ENCODE peak calls at places on chromosome 7, in six cellular contexts. P is suprapubic skin, R is K562, Z is transverse colon, U is sigmoid colon, O is GM23338. N is an unnamed sample.

GRCh38 chr7:65216469-65216868 is 157.2 kb upstream of the ZNF92 start:
- DNase-seq in P (no peak), R (peak; percentile 52), Z (peak; percentile 61), U (no peak), O (peak; percentile 89), N (peak; percentile 74)

GRCh38 chr7:90838799-90839198 is 242.7 kb downstream of the CDK14 start:
- DNase-seq in P (no peak), R (no peak), Z (no peak), U (no peak), O (peak; percentile 16), N (no peak)

GRCh38 chr7:117217636-117218035 is 105.2 kb downstream of the WNT2 start:
- DNase-seq in P (no peak), R (no peak), Z (no peak), U (no peak), O (no peak), N (no peak)

GRCh38 chr7:130938661-130939060 is 204.7 kb upstream of the KLF14 start:
- DNase-seq in P (no peak), R (no peak), Z (no peak), U (no peak), O (no peak), N (no peak)

GRCh38 chr7:138752568-138753518 is 45.0 kb upstream of the TMEM213 start:
- DNase-seq in P (peak; percentile 73), R (no peak), Z (peak; percentile 54), U (no peak), O (peak; percentile 45), N (peak; percentile 11)

GRCh38 chr7:101138149-101138870 is 11.4 kb downstream of the SERPINE1 start:
- DNase-seq in P (peak; percentile 95), R (peak; percentile 94), Z (peak; percentile 80), U (peak; percentile 94), O (peak; percentile 78), N (peak; percentile 43)

GRCh38 chr7:114921636-114922150 is at the start of gene MDFIC:
- DNase-seq in P (peak; percentile 77), R (no peak), Z (peak; percentile 38), U (no peak), O (peak; percentile 64), N (no peak)

GRCh38 chr7:47380325-47381131 is 201.4 kb downstream of the TNS3 start:
- DNase-seq in P (peak; percentile 43), R (no peak), Z (peak; percentile 79), U (peak; percentile 20), O (peak; percentile 56), N (no peak)

GRCh38 chr7:132035517-132036362 is 479.3 kb upstream of the PODXL start:
- DNase-seq in P (no peak), R (no peak), Z (no peak), U (no peak), O (peak; percentile 24), N (no peak)

GRCh38 chr7:27314111-27314510 is 71.5 kb downstream of the EVX1 start:
- DNase-seq in P (no peak), R (no peak), Z (no peak), U (no peak), O (peak; percentile 27), N (peak; percentile 76)

GRCh38 chr7:73995330-73995729 is 32.6 kb upstream of the ELN start:
- DNase-seq in P (no peak), R (no peak), Z (no peak), U (no peak), O (no peak), N (no peak)

GRCh38 chr7:22589641-22590141 is 89.7 kb upstream of the STEAP1B start:
- DNase-seq in P (peak; percentile 75), R (no peak), Z (no peak), U (peak; percentile 67), O (peak; percentile 34), N (no peak)

GRCh38 chr7:24438232-24438631 is 135.0 kb upstream of the PALS2 start:
- DNase-seq in P (no peak), R (no peak), Z (no peak), U (no peak), O (no peak), N (no peak)

GRCh38 chr7:24441331-24442059 is 131.8 kb upstream of the PALS2 start:
- DNase-seq in P (no peak), R (no peak), Z (no peak), U (no peak), O (no peak), N (no peak)

GRCh38 chr7:24440851-24441250 is 132.4 kb upstream of the PALS2 start:
- DNase-seq in P (no peak), R (no peak), Z (no peak), U (no peak), O (no peak), N (no peak)

GRCh38 chr7:24445041-24445440 is 128.2 kb upstream of the PALS2 start:
- DNase-seq in P (no peak), R (no peak), Z (no peak), U (no peak), O (no peak), N (no peak)

DNA sequence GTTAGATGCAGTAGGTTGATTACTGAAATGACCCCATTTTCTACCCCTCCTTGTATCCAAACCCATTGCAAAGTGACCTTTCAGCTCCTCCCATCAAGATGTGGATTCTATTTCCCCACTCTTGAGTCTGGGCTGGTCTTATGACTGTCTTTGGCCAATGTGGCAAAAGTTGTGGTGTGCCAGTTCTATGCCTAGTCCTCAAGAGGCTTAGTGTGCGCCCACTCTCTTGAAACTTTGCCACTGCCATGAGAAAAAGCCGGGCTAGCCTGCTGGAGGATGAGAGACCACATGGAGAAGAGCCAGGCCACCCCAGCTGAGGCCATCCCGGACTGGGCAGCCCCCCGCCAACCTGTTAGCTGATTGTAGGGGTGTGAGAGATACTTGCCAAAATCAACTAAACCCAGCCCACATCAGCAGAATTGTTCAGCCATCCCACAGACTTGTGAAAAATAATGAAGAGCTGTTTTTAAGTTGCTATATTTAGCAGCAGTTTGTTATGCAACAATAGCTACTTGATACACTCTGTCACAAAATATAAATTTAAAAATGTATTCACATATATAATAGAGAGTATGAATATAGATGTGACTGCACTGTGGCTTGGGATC is 131.0 kb upstream of the PALS2 start:
- DNase-seq in P (no peak), R (no peak), Z (no peak), U (no peak), O (no peak), N (no peak)
- H3K4me3 ChIP-seq in P (no peak overlapping the region), R (no peak overlapping the region), Z (no peak overlapping the region), U (no peak overlapping the region), O (no peak overlapping the region), N (no peak overlapping the region)

GRCh38 chr7:586494-586893 is 66.8 kb upstream of the PDGFA start:
- DNase-seq in P (no peak), R (no peak), Z (no peak), U (no peak), O (no peak), N (no peak)

GRCh38 chr7:585873-586272 is 66.2 kb upstream of the PDGFA start:
- DNase-seq in P (no peak), R (no peak), Z (no peak), U (no peak), O (no peak), N (no peak)

GRCh38 chr7:589781-590575 is 70.3 kb upstream of the PDGFA start:
- DNase-seq in P (no peak), R (no peak), Z (no peak), U (no peak), O (no peak), N (no peak)

GRCh38 chr7:585229-585711 is 65.6 kb upstream of the PDGFA start:
- DNase-seq in P (no peak), R (peak; percentile 91), Z (no peak), U (no peak), O (no peak), N (no peak)

GRCh38 chr7:587769-588168 is 68.1 kb upstream of the PDGFA start:
- DNase-seq in P (no peak), R (no peak), Z (no peak), U (no peak), O (no peak), N (no peak)
- H3K4me1 ChIP-seq in P (peaks cover 6% of the 10 kb centered on the region), R (peaks cover 58% of the 10 kb centered on the region), Z (no peaks in the 10 kb centered on the region), U (peaks cover 6% of the 10 kb centered on the region), O (no peaks in the 10 kb centered on the region), N (no peaks in the 10 kb centered on the region)

GRCh38 chr7:151884276-151885201 is 7.6 kb upstream of the PRKAG2 start:
- DNase-seq in P (peak; percentile 26), R (no peak), Z (no peak), U (peak; percentile 37), O (no peak), N (no peak)

GRCh38 chr7:151882734-151883133 is 5.8 kb upstream of the PRKAG2 start:
- DNase-seq in P (peak; percentile 30), R (no peak), Z (no peak), U (peak; percentile 48), O (no peak), N (no peak)

GRCh38 chr7:151883872-151884271 is 7.0 kb upstream of the PRKAG2 start:
- DNase-seq in P (peak; percentile 24), R (no peak), Z (no peak), U (peak; percentile 27), O (no peak), N (no peak)

GRCh38 chr7:151886783-151887182 is 9.9 kb upstream of the PRKAG2 start:
- DNase-seq in P (peak; percentile 56), R (no peak), Z (no peak), U (peak; percentile 50), O (peak; percentile 37), N (no peak)

GRCh38 chr7:151885202-151885580 is 8.3 kb upstream of the PRKAG2 start:
- DNase-seq in P (peak; percentile 46), R (no peak), Z (no peak), U (peak; percentile 43), O (no peak), N (no peak)
- TF ChIP-seq POLR2AphosphoS5 in P (no peak), R (no peak), Z (no peak), U (no peak), O (no peak), N (no peak)

GRCh38 chr7:76356115-76356514 is 2.7 kb downstream of the YWHAG start:
- DNase-seq in P (no peak), R (no peak), Z (no peak), U (no peak), O (no peak), N (no peak)

GRCh38 chr7:76353744-76354143 is 5.0 kb downstream of the YWHAG start:
- DNase-seq in P (no peak), R (no peak), Z (no peak), U (peak; percentile 52), O (no peak), N (no peak)

GRCh38 chr7:76356823-76357222 is 2.0 kb downstream of the YWHAG start:
- DNase-seq in P (no peak), R (no peak), Z (peak; percentile 35), U (peak; percentile 40), O (no peak), N (no peak)

GRCh38 chr7:76354516-76354915 is 4.3 kb downstream of the YWHAG start:
- DNase-seq in P (no peak), R (no peak), Z (no peak), U (no peak), O (no peak), N (no peak)

DNA sequence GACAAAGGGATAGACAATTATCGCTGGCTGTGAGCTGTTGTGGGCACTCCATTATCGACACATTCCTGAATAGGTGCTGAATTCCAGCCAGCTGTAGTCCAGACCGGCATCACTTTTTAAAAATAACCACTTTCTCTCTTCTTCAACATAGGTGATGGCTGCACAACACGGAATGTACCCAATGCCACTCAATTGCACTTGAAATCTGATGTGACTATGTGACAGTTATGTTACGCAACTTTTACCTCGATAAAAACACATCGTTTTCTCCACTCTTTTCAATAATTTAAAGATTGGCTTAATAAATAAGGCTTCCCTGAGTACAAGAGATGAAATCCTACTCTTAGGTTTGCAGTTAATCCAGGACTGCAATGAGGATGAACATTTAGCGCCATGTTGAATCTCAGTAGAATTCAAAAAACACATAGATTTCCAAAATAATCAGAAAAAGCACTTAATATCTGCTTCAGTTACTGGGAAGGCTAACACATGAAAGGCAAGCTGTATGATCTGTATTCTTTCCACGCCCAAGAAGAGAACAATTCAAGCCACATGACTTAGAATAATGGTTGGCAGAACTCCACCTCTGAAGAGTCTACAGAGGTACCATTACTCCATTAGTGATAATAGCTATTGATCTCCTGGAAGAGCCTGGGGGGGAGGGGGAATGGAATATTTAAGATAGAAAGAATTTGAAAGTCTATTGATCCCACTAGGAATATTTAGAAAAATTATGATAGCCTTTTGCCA is 3.6 kb downstream of the YWHAG start:
- DNase-seq in P (no peak), R (no peak), Z (no peak), U (peak; percentile 18), O (no peak), N (no peak)
- H3K4me3 ChIP-seq in P (no peak overlapping the region), R (no peak overlapping the region), Z (no peak overlapping the region), U (no peak overlapping the region), O (peak overlapping the region; percentile 99), N (no peak overlapping the region)